ENCODE peak calls at places on chromosomes 6 and 20, in six cellular contexts. One of them, this sample, is unnamed.

GRCh38 chr20:15834857-15835256 is 738.4 kb downstream of the KIF16B start:
- DNase-seq in esophagus muscularis mucosa: no peak
- DNase-seq in body of pancreas: no peak
- DNase-seq in adrenal gland: no peak
- DNase-seq in A549: no peak
- DNase-seq in ovary: no peak
- DNase-seq in this sample: no peak

GRCh38 chr6:133392015-133392414 is 150.9 kb downstream of the EYA4 start:
- DNase-seq in A549: no peak
- DNase-seq in ovary: no peak
- DNase-seq in adrenal gland: no peak
- DNase-seq in body of pancreas: no peak
- DNase-seq in esophagus muscularis mucosa: no peak
- DNase-seq in this sample: no peak

GRCh38 chr6:155782739-155783459 is 327.3 kb upstream of the NOX3 start:
- DNase-seq in body of pancreas: no peak
- DNase-seq in ovary: no peak
- DNase-seq in adrenal gland: no peak
- DNase-seq in A549: no peak
- DNase-seq in esophagus muscularis mucosa: no peak
- DNase-seq in this sample: no peak

GRCh38 chr6:101392561-101393230 is 812 bp upstream of the GRIK2 start:
- DNase-seq in adrenal gland: no peak
- DNase-seq in A549: no peak
- DNase-seq in esophagus muscularis mucosa: no peak
- DNase-seq in body of pancreas: no peak
- DNase-seq in ovary: no peak
- DNase-seq in this sample: no peak

GRCh38 chr6:156886409-156886808 is 109.2 kb downstream of the ARID1B start:
- DNase-seq in ovary: no peak
- DNase-seq in A549: no peak
- DNase-seq in body of pancreas: peak
- DNase-seq in esophagus muscularis mucosa: no peak
- DNase-seq in adrenal gland: peak
- DNase-seq in this sample: no peak

GRCh38 chr6:11592289-11592906 is 54.8 kb downstream of the TMEM170B start:
- DNase-seq in esophagus muscularis mucosa: peak
- DNase-seq in A549: no peak
- DNase-seq in ovary: no peak
- DNase-seq in adrenal gland: no peak
- DNase-seq in body of pancreas: no peak
- DNase-seq in this sample: no peak

GRCh38 chr6:149723771-149724417 is 6.0 kb upstream of the LATS1 start:
- DNase-seq in body of pancreas: peak
- DNase-seq in ovary: no peak
- DNase-seq in adrenal gland: peak
- DNase-seq in esophagus muscularis mucosa: no peak
- DNase-seq in A549: peak
- DNase-seq in this sample: no peak

GRCh38 chr6:35810831-35811698 is 5.9 kb downstream of the LHFPL5 start:
- DNase-seq in body of pancreas: no peak
- DNase-seq in ovary: no peak
- DNase-seq in esophagus muscularis mucosa: no peak
- DNase-seq in adrenal gland: no peak
- DNase-seq in A549: peak
- DNase-seq in this sample: no peak

GRCh38 chr20:42775866-42776265 is 413.8 kb downstream of the PTPRT start:
- DNase-seq in esophagus muscularis mucosa: no peak
- DNase-seq in adrenal gland: no peak
- DNase-seq in ovary: no peak
- DNase-seq in A549: no peak
- DNase-seq in body of pancreas: no peak
- DNase-seq in this sample: no peak

GRCh38 chr6:329888-330691 is 37.8 kb downstream of the DUSP22 start:
- DNase-seq in esophagus muscularis mucosa: no peak
- DNase-seq in A549: peak
- DNase-seq in adrenal gland: no peak
- DNase-seq in ovary: no peak
- DNase-seq in body of pancreas: no peak
- DNase-seq in this sample: no peak

GRCh38 chr20:62595491-62595890 is 46.8 kb upstream of the SLCO4A1 start:
- DNase-seq in A549: peak
- DNase-seq in adrenal gland: peak
- DNase-seq in body of pancreas: peak
- DNase-seq in esophagus muscularis mucosa: no peak
- DNase-seq in ovary: peak
- DNase-seq in this sample: peak

GRCh38 chr6:33583591-33584155 is 3.6 kb upstream of the BAK1 start:
- DNase-seq in body of pancreas: no peak
- DNase-seq in ovary: no peak
- DNase-seq in adrenal gland: no peak
- DNase-seq in esophagus muscularis mucosa: no peak
- DNase-seq in A549: peak
- DNase-seq in this sample: no peak

GRCh38 chr20:8073024-8073832 is 53.7 kb upstream of the TMX4 start:
- DNase-seq in ovary: no peak
- DNase-seq in esophagus muscularis mucosa: no peak
- DNase-seq in adrenal gland: no peak
- DNase-seq in body of pancreas: no peak
- DNase-seq in A549: peak
- DNase-seq in this sample: no peak

GRCh38 chr20:37526238-37526838 is 1.3 kb downstream of the BLCAP start:
- DNase-seq in esophagus muscularis mucosa: no peak
- DNase-seq in ovary: no peak
- DNase-seq in body of pancreas: peak
- DNase-seq in A549: no peak
- DNase-seq in adrenal gland: peak
- DNase-seq in this sample: no peak

GRCh38 chr6:13079096-13079758 is 249.1 kb downstream of the TBC1D7 start:
- DNase-seq in ovary: no peak
- DNase-seq in esophagus muscularis mucosa: peak
- DNase-seq in adrenal gland: no peak
- DNase-seq in body of pancreas: peak
- DNase-seq in A549: no peak
- DNase-seq in this sample: no peak

GRCh38 chr6:169420912-169421543 is 167.4 kb upstream of the THBS2 start:
- DNase-seq in adrenal gland: peak
- DNase-seq in body of pancreas: peak
- DNase-seq in A549: no peak
- DNase-seq in esophagus muscularis mucosa: no peak
- DNase-seq in ovary: no peak
- DNase-seq in this sample: peak

GRCh38 chr20:59412251-59412650 is 111.8 kb downstream of the EDN3 start:
- DNase-seq in body of pancreas: no peak
- DNase-seq in esophagus muscularis mucosa: no peak
- DNase-seq in A549: no peak
- DNase-seq in ovary: no peak
- DNase-seq in adrenal gland: no peak
- DNase-seq in this sample: no peak

GRCh38 chr6:11654876-11655275 is 117.3 kb downstream of the TMEM170B start:
- DNase-seq in A549: no peak
- DNase-seq in esophagus muscularis mucosa: no peak
- DNase-seq in ovary: no peak
- DNase-seq in body of pancreas: no peak
- DNase-seq in adrenal gland: no peak
- DNase-seq in this sample: no peak

GRCh38 chr6:108452725-108453195 is 108.0 kb upstream of the FOXO3 start:
- DNase-seq in A549: no peak
- DNase-seq in esophagus muscularis mucosa: no peak
- DNase-seq in adrenal gland: no peak
- DNase-seq in ovary: peak
- DNase-seq in body of pancreas: no peak
- DNase-seq in this sample: no peak

GRCh38 chr6:96184798-96185197 is 169.0 kb downstream of the FUT9 start:
- DNase-seq in ovary: no peak
- DNase-seq in esophagus muscularis mucosa: no peak
- DNase-seq in A549: no peak
- DNase-seq in adrenal gland: no peak
- DNase-seq in body of pancreas: no peak
- DNase-seq in this sample: no peak

GRCh38 chr6:42520786-42521607 is 42.8 kb upstream of the UBR2 start:
- DNase-seq in body of pancreas: no peak
- DNase-seq in esophagus muscularis mucosa: no peak
- DNase-seq in A549: peak
- DNase-seq in adrenal gland: no peak
- DNase-seq in ovary: no peak
- DNase-seq in this sample: no peak

GRCh38 chr20:32925481-32926196 is 66.9 kb downstream of the EFCAB8 start:
- DNase-seq in esophagus muscularis mucosa: no peak
- DNase-seq in body of pancreas: no peak
- DNase-seq in A549: no peak
- DNase-seq in ovary: no peak
- DNase-seq in adrenal gland: no peak
- DNase-seq in this sample: no peak

GRCh38 chr20:32930181-32930580 is 71.5 kb downstream of the EFCAB8 start:
- DNase-seq in esophagus muscularis mucosa: no peak
- DNase-seq in A549: no peak
- DNase-seq in body of pancreas: no peak
- DNase-seq in ovary: no peak
- DNase-seq in adrenal gland: no peak
- DNase-seq in this sample: no peak

GRCh38 chr20:32934580-32934979 is 69.7 kb downstream of the SUN5 start:
- DNase-seq in ovary: no peak
- DNase-seq in esophagus muscularis mucosa: no peak
- DNase-seq in body of pancreas: no peak
- DNase-seq in adrenal gland: no peak
- DNase-seq in A549: no peak
- DNase-seq in this sample: no peak

GRCh38 chr20:32929162-32929561 is 70.4 kb downstream of the EFCAB8 start:
- DNase-seq in body of pancreas: no peak
- DNase-seq in ovary: no peak
- DNase-seq in adrenal gland: no peak
- DNase-seq in A549: no peak
- DNase-seq in esophagus muscularis mucosa: no peak
- DNase-seq in this sample: no peak

DNA sequence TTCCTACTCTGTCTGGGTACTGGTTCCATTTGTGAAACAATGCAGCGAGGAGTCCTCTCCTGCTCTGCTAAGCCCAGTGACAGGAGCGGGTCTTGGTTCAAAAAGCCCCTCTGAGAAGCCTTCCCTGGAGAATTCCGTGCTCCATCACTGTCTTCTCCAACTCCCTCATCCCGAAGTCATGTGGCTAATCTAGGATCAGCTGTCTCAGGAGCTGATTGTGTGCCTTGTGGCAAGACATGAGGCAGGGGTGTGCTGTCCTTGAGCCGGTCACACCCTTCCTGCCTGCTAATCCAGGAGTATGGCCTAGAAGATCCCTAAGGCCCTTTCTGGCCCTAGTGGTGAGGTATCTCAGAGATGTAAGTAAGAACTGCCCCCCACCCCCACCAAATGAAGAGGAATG is 72.0 kb downstream of the EFCAB8 start:
- DNase-seq in adrenal gland: no peak
- DNase-seq in ovary: no peak
- DNase-seq in esophagus muscularis mucosa: no peak
- DNase-seq in body of pancreas: no peak
- DNase-seq in A549: no peak
- DNase-seq in this sample: no peak
- TF ChIP-seq POLR2A in adrenal gland: no peak
- TF ChIP-seq POLR2A in ovary: no peak
- TF ChIP-seq POLR2A in esophagus muscularis mucosa: no peak
- TF ChIP-seq POLR2A in body of pancreas: no peak
- TF ChIP-seq POLR2A in A549: no peak
- TF ChIP-seq POLR2A in this sample: no peak

GRCh38 chr6:137350857-137351256 is 131.7 kb upstream of the IFNGR1 start:
- DNase-seq in esophagus muscularis mucosa: no peak
- DNase-seq in A549: no peak
- DNase-seq in ovary: no peak
- DNase-seq in body of pancreas: no peak
- DNase-seq in adrenal gland: no peak
- DNase-seq in this sample: no peak

GRCh38 chr6:137351890-137352289 is 132.7 kb upstream of the IFNGR1 start:
- DNase-seq in ovary: no peak
- DNase-seq in adrenal gland: no peak
- DNase-seq in body of pancreas: no peak
- DNase-seq in A549: peak
- DNase-seq in esophagus muscularis mucosa: no peak
- DNase-seq in this sample: no peak

GRCh38 chr6:137353842-137354397 is 134.7 kb upstream of the IFNGR1 start:
- DNase-seq in body of pancreas: no peak
- DNase-seq in adrenal gland: no peak
- DNase-seq in A549: no peak
- DNase-seq in esophagus muscularis mucosa: no peak
- DNase-seq in ovary: no peak
- DNase-seq in this sample: no peak

GRCh38 chr6:137353346-137353745 is 134.2 kb upstream of the IFNGR1 start:
- DNase-seq in adrenal gland: no peak
- DNase-seq in A549: no peak
- DNase-seq in esophagus muscularis mucosa: no peak
- DNase-seq in ovary: no peak
- DNase-seq in body of pancreas: no peak
- DNase-seq in this sample: no peak

GRCh38 chr6:137352859-137353258 is 133.7 kb upstream of the IFNGR1 start:
- DNase-seq in adrenal gland: no peak
- DNase-seq in body of pancreas: peak
- DNase-seq in esophagus muscularis mucosa: no peak
- DNase-seq in ovary: no peak
- DNase-seq in A549: peak
- DNase-seq in this sample: no peak
- TF ChIP-seq POLR2A in adrenal gland: no peak
- TF ChIP-seq POLR2A in body of pancreas: no peak
- TF ChIP-seq POLR2A in esophagus muscularis mucosa: no peak
- TF ChIP-seq POLR2A in ovary: no peak
- TF ChIP-seq POLR2A in A549: no peak
- TF ChIP-seq POLR2A in this sample: no peak

DNA sequence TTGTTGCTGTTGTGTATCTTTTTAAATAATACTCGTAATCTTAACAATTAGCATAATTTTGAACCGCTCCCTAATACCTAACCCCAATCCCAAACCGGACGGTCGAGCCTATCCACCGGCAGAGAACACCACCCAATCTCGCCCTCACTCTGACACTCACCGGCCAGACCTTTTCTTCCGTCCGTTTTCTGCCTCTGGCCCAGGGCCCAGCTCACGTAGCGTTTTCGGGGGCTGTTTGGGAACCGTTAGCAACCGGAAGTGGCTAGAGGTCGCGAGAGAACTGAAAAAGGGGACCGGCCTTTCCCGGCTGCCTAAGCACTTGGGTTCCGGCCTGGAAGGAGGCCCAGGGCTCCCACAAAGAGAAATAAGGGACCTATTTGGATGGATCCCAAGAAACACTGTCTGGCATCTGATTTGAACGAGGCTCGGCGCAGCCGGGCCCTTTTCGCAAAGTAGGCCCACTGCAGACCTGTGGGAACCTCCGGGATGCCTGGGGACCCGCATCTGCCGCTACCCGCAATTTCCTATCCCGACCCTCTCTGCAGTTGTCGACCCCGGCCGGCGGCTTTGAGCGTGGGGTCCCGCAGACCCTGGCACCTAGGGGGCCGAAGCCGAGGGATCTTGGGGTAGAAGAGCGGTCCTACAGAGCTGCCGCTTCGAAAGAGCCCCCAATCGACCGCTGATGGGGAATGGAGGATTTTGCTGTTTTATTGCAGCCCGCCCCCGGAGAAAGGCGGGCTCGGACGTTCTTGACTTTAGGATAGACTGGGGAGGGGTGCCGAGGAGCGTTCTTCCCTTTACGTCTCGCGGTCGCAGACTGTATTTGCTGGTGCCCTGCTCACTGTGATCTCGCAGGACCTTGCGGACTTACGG is 4.9 kb upstream of the ZKSCAN8 start:
- DNase-seq in body of pancreas: peak
- DNase-seq in A549: peak
- DNase-seq in adrenal gland: peak
- DNase-seq in ovary: peak
- DNase-seq in esophagus muscularis mucosa: peak
- DNase-seq in this sample: peak
- TF ChIP-seq POLR2A in body of pancreas: peak
- TF ChIP-seq POLR2A in A549: peak
- TF ChIP-seq POLR2A in adrenal gland: peak
- TF ChIP-seq POLR2A in ovary: peak
- TF ChIP-seq POLR2A in esophagus muscularis mucosa: no peak
- TF ChIP-seq POLR2A in this sample: peak

GRCh38 chr20:35771689-35772562 is at the start of gene PHF20:
- DNase-seq in body of pancreas: peak
- DNase-seq in A549: peak
- DNase-seq in esophagus muscularis mucosa: peak
- DNase-seq in adrenal gland: peak
- DNase-seq in ovary: peak
- DNase-seq in this sample: peak
- TF ChIP-seq POLR2A in body of pancreas: peak
- TF ChIP-seq POLR2A in A549: peak
- TF ChIP-seq POLR2A in esophagus muscularis mucosa: peak
- TF ChIP-seq POLR2A in adrenal gland: peak
- TF ChIP-seq POLR2A in ovary: peak
- TF ChIP-seq POLR2A in this sample: peak

This sample was measured in H54.